ENCODE peak calls at places on chromosomes 13 and 19, in four cellular contexts. A is HepG2, T is K562, X is GM12878. M is an unnamed sample.

GRCh38 chr13:33261426-33262068 is 24.0 kb downstream of the STARD13 start:
- DNase-seq in X (no peak), A (peak; percentile 83), T (no peak), M (no peak)

GRCh38 chr19:39831679-39832078 is 2.3 kb downstream of the DYRK1B start:
- DNase-seq in A (no peak), T (no peak), X (no peak), M (no peak)

GRCh38 chr13:59846845-59847620 is 316.7 kb downstream of the DIAPH3 start:
- DNase-seq in A (no peak), T (no peak), X (no peak), M (no peak)

GRCh38 chr13:25963681-25964080 is 88.1 kb downstream of the SHISA2 start:
- DNase-seq in A (no peak), T (no peak), X (no peak), M (peak; percentile 63)

GRCh38 chr19:5918463-5919079 is 4.5 kb downstream of the CAPS start:
- DNase-seq in T (no peak), X (no peak), A (no peak), M (no peak)

GRCh38 chr13:36526897-36527296 is 94.6 kb downstream of the CCNA1 start:
- DNase-seq in A (no peak), X (no peak), T (no peak), M (no peak)

GRCh38 chr19:51127755-51128154 is 3.0 kb downstream of the SIGLEC9 start:
- DNase-seq in A (no peak), X (no peak), T (peak; percentile 31), M (no peak)

GRCh38 chr13:33262069-33262487 is 23.5 kb downstream of the STARD13 start:
- DNase-seq in X (no peak), A (peak; percentile 88), T (no peak), M (no peak)

GRCh38 chr13:24279706-24280105 is 29.7 kb upstream of the C1QTNF9 start:
- DNase-seq in T (no peak), A (no peak), X (no peak), M (no peak)

GRCh38 chr13:47598340-47598911 is 402.6 kb downstream of the SUCLA2 start:
- DNase-seq in X (no peak), A (no peak), T (no peak), M (peak; percentile 7)

GRCh38 chr13:95457294-95457693 is 95.2 kb upstream of the CLDN10 start:
- DNase-seq in T (no peak), A (no peak), X (peak; percentile 89), M (no peak)

GRCh38 chr19:49110567-49110966 is 3.6 kb upstream of the LIN7B start:
- DNase-seq in A (no peak), X (no peak), T (no peak), M (no peak)

GRCh38 chr19:47274071-47274890 is at the start of gene INAFM1:
- DNase-seq in T (peak; percentile 94), A (peak; percentile 76), X (peak; percentile 67), M (peak; percentile 96)

GRCh38 chr19:43651758-43652545 is 12.3 kb upstream of the CADM4 start:
- DNase-seq in X (no peak), T (peak; percentile 81), A (peak; percentile 75), M (peak; percentile 72)

GRCh38 chr19:41098762-41099161 is 10.5 kb downstream of the CYP2A13 start:
- DNase-seq in X (no peak), T (no peak), A (peak; percentile 7), M (no peak)

GRCh38 chr19:47781590-47782318 is 3.3 kb downstream of the SELENOW start:
- DNase-seq in A (no peak), T (no peak), X (no peak), M (no peak)

GRCh38 chr19:16295071-16295470 is 29.6 kb upstream of the KLF2 start:
- DNase-seq in T (no peak), X (no peak), A (no peak), M (no peak)

GRCh38 chr13:77409412-77409811 is 82.5 kb upstream of the MYCBP2 start:
- DNase-seq in X (no peak), A (no peak), T (no peak), M (no peak)

GRCh38 chr13:114099191-114099590 is 33.2 kb downstream of the RASA3 start:
- DNase-seq in T (peak; percentile 71), A (peak; percentile 13), X (no peak), M (peak; percentile 91)

GRCh38 chr13:73290844-73291243 is 232.0 kb downstream of the KLF5 start:
- DNase-seq in A (no peak), X (no peak), T (no peak), M (no peak)

DNA sequence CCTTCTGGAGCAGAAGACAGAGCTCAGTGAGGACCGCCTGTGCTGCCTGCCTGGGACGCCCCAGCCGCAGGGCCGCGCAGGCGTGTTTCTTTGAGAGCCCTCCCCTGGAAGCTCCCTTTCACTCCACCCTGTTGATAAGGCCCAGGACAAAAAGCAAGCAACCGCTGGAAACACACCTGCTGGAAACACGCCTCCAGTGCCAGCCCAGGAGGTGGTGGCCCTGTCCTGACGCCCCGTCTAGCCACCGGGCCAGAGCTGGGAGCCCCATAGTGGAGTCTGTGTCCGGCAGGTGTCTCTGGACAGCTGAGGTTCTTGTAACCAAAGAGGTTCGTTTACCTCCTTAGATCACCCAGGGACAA is 173.8 kb downstream of the KATNAL1 start:
- DNase-seq in X (no peak), T (peak; percentile 47), A (no peak), M (no peak)
- TF ChIP-seq RFX5 in X (no peak), T (no peak), A (no peak), M (no peak)

GRCh38 chr19:4911314-4911713 is 2.0 kb downstream of the UHRF1 start:
- DNase-seq in X (no peak), A (no peak), T (no peak), M (no peak)

GRCh38 chr19:4911786-4912672 is 2.7 kb downstream of the UHRF1 start:
- DNase-seq in T (peak; percentile 62), X (no peak), A (peak; percentile 40), M (peak; percentile 82)

GRCh38 chr19:4909172-4909896 is at the start of gene UHRF1:
- DNase-seq in A (peak; percentile 58), T (peak; percentile 91), X (no peak), M (peak; percentile 93)

GRCh38 chr19:4909897-4910593 is 744 bp downstream of the UHRF1 start:
- DNase-seq in X (peak; percentile 51), T (peak; percentile 98), A (peak; percentile 81), M (peak; percentile 99)

GRCh38 chr19:4910594-4911273 is 1.4 kb downstream of the UHRF1 start:
- DNase-seq in T (peak; percentile 62), X (no peak), A (no peak), M (peak; percentile 62)
- TF ChIP-seq MAX in T (peak; percentile 58), X (no peak), A (peak; percentile 50), M (peak; percentile 94)

DNA sequence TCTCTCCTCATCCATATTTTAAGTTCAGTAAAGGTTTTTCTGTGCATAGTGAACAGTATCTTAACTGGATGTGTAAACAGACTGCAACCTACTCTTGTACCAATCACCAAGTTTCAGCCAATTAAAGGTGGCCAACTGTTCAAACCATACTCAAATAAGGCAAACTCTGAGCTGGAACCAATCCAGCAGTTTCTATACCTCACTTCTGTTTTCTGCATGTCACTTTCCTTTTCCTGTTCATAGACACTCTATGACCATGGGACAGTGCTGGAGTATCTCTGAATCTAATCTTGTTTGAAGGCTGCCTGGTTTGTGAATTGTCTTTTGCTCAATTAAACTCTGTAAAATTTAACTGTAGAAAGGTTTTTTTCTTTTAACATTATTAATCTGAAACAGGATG is 470.3 kb upstream of the SLITRK6 start:
- DNase-seq in X (no peak), T (no peak), A (no peak), M (no peak)
- TF ChIP-seq ZBTB33 in X (no peak), T (no peak), A (no peak), M (no peak)

DNA sequence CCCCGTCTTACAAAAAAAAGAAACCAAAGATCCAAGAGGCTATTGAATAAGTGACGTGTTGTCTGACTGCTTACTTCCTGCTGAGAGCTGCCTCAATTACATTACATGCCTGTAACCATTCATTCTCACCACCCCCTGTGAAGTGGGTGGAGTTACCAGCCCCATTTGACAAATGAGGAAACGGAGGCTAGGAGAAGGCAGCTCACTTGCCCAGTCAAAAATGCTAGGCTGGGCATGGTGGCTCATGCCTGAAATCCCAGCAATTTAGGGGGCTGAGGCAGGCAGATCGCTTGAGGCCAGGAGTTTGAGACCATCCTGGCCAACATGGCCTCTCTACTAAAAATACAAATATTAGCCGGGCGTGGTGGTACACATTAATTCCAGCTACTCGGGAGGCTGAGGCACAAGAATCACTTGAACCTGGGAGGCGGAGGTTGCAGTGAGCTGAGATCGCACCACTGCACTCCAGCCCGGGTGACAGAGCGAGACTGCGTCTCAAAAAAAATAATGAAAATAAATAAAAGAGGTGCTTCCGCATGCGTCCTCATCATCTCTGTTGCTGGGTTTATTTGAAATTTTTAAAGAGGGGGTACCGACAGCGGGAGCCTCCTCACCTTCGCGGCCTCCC is 499 bp downstream of the LSM7 start:
- DNase-seq in X (peak; percentile 86), T (peak; percentile 64), A (peak; percentile 32), M (peak; percentile 72)
- TF ChIP-seq RFX5 in X (no peak), T (no peak), A (no peak), M (no peak)

GRCh38 chr19:1046117-1046626 is 6.3 kb downstream of the ABCA7 start:
- DNase-seq in A (peak; percentile 60), T (no peak), X (no peak), M (no peak)

GRCh38 chr19:1047696-1048147 is 7.8 kb downstream of the ABCA7 start:
- DNase-seq in A (no peak), X (no peak), T (no peak), M (no peak)

GRCh38 chr19:1046836-1047695 is 7.2 kb downstream of the ABCA7 start:
- DNase-seq in X (no peak), A (no peak), T (no peak), M (no peak)

GRCh38 chr19:1042689-1043511 is 3.0 kb downstream of the ABCA7 start:
- DNase-seq in X (no peak), A (no peak), T (no peak), M (no peak)

DNA sequence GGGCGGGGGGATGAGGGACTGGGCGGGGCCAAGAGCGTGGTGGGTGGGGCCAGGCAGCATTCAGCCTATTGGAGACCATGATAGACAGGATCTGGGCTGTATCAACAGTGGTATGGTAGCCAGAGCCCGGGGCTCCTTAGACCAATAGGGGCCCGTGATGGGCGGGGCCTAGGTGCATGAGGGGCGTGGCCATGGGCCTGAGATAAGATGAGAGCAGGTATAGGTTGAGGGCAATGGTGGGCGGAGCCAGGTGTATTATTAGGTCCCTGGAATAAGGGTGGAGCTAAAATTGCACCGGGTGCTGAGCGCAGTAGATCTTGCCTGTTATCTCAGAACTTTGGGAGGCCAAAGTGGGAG is 5.3 kb downstream of the ABCA7 start:
- DNase-seq in A (peak; percentile 89), X (no peak), T (peak; percentile 97), M (peak; percentile 72)
- TF ChIP-seq MAX in A (no peak), X (no peak), T (no peak), M (no peak)

M was measured in SK-N-SH.